ENCODE peak calls at places on chromosome 14, in seven cellular contexts. One of them, this sample, is unnamed.

GRCh38 chr14:76920572-76921175 is 94.5 kb downstream of the LRRC74A start:
- DNase-seq in left lung: no peak
- DNase-seq in OCI-LY7: no peak
- DNase-seq in AG10803: peak; percentile 38
- DNase-seq in HL-60: no peak
- DNase-seq in cardiac muscle cell: no peak
- DNase-seq in mammary epithelial cell: no peak
- DNase-seq in this sample: no peak

GRCh38 chr14:100654025-100654813 is 67.0 kb upstream of the BEGAIN start:
- DNase-seq in left lung: no peak
- DNase-seq in OCI-LY7: no peak
- DNase-seq in AG10803: no peak
- DNase-seq in HL-60: no peak
- DNase-seq in cardiac muscle cell: no peak
- DNase-seq in mammary epithelial cell: no peak
- DNase-seq in this sample: no peak

GRCh38 chr14:51828017-51828797 is 32.2 kb upstream of the GNG2 start:
- DNase-seq in left lung: peak; percentile 87
- DNase-seq in OCI-LY7: peak; percentile 31
- DNase-seq in AG10803: peak; percentile 61
- DNase-seq in HL-60: peak; percentile 95
- DNase-seq in cardiac muscle cell: no peak
- DNase-seq in mammary epithelial cell: peak; percentile 91
- DNase-seq in this sample: no peak

GRCh38 chr14:57865450-57866198 is at the start of gene SLC35F4:
- DNase-seq in left lung: peak; percentile 72
- DNase-seq in OCI-LY7: no peak
- DNase-seq in AG10803: no peak
- DNase-seq in HL-60: no peak
- DNase-seq in cardiac muscle cell: peak; percentile 88
- DNase-seq in mammary epithelial cell: peak; percentile 13
- DNase-seq in this sample: no peak

GRCh38 chr14:53516261-53516774 is 363.2 kb upstream of the DDHD1 start:
- DNase-seq in left lung: no peak
- DNase-seq in OCI-LY7: no peak
- DNase-seq in AG10803: peak; percentile 95
- DNase-seq in HL-60: no peak
- DNase-seq in cardiac muscle cell: no peak
- DNase-seq in mammary epithelial cell: no peak
- DNase-seq in this sample: no peak

GRCh38 chr14:98599082-98599481 is 672.9 kb downstream of the BCL11B start:
- DNase-seq in left lung: no peak
- DNase-seq in OCI-LY7: no peak
- DNase-seq in AG10803: no peak
- DNase-seq in HL-60: no peak
- DNase-seq in cardiac muscle cell: no peak
- DNase-seq in mammary epithelial cell: no peak
- DNase-seq in this sample: no peak

GRCh38 chr14:92963301-92964123 is 40.6 kb downstream of the CHGA start:
- DNase-seq in left lung: no peak
- DNase-seq in OCI-LY7: no peak
- DNase-seq in AG10803: no peak
- DNase-seq in HL-60: no peak
- DNase-seq in cardiac muscle cell: no peak
- DNase-seq in mammary epithelial cell: no peak
- DNase-seq in this sample: no peak

GRCh38 chr14:69532561-69533335 is 41.9 kb downstream of the CCDC177 start:
- DNase-seq in left lung: no peak
- DNase-seq in OCI-LY7: no peak
- DNase-seq in AG10803: no peak
- DNase-seq in HL-60: no peak
- DNase-seq in cardiac muscle cell: no peak
- DNase-seq in mammary epithelial cell: peak; percentile 22
- DNase-seq in this sample: no peak

GRCh38 chr14:50839048-50839447 is 8.1 kb upstream of the NIN start:
- DNase-seq in left lung: no peak
- DNase-seq in OCI-LY7: no peak
- DNase-seq in AG10803: no peak
- DNase-seq in HL-60: no peak
- DNase-seq in cardiac muscle cell: no peak
- DNase-seq in mammary epithelial cell: peak; percentile 54
- DNase-seq in this sample: no peak

DNA sequence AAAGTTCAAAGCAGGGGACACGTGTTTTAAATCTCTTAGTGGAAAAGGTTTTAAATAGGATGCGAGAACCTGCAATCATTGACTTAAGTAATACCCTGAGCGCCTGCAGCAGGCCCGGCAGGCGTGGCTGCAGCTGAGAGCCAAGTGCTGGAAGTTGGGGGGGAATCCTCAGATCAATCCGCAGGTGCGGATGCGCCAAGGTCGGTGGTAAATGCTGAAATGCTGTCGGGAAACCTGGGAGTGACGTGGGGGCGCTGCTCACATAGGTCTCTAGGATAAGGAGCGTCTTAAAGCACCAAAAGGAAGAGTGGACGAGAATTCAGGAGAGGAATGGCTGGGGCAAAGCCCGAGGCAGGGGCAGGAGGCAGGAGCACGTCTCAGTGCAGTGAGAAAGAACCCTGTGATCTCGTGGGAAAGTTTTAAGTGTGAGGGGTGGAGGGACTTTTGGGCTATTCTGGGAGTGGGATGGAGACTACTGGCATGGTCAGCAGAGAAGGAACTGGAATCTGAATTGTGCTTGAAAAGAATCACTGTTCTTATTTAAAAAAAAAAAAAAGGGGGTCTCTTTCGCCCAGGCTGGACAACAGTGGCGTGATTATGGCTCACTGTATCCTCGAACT is 883 bp upstream of the CDCA4 start:
- DNase-seq in left lung: no peak
- DNase-seq in OCI-LY7: peak; percentile 64
- DNase-seq in AG10803: peak; percentile 30
- DNase-seq in HL-60: peak; percentile 61
- DNase-seq in cardiac muscle cell: peak; percentile 58
- DNase-seq in mammary epithelial cell: peak; percentile 51
- DNase-seq in this sample: no peak
- TF ChIP-seq CTCF in left lung: no peak
- TF ChIP-seq CTCF in OCI-LY7: peak; percentile 80
- TF ChIP-seq CTCF in AG10803: no peak
- TF ChIP-seq CTCF in HL-60: no peak
- TF ChIP-seq CTCF in cardiac muscle cell: peak; percentile 12
- TF ChIP-seq CTCF in mammary epithelial cell: peak; percentile 14
- TF ChIP-seq CTCF in this sample: peak; percentile 28

GRCh38 chr14:32166029-32166428 is 35.8 kb upstream of the RNU6-7 start:
- DNase-seq in left lung: no peak
- DNase-seq in OCI-LY7: peak; percentile 13
- DNase-seq in AG10803: no peak
- DNase-seq in HL-60: no peak
- DNase-seq in cardiac muscle cell: no peak
- DNase-seq in mammary epithelial cell: no peak
- DNase-seq in this sample: no peak
- H3K4me3 ChIP-seq in left lung: no peak overlapping the region
- H3K4me3 ChIP-seq in OCI-LY7: no peak overlapping the region
- H3K4me3 ChIP-seq in AG10803: no peak overlapping the region
- H3K4me3 ChIP-seq in HL-60: no peak overlapping the region
- H3K4me3 ChIP-seq in cardiac muscle cell: no peak overlapping the region
- H3K4me3 ChIP-seq in mammary epithelial cell: no peak overlapping the region
- H3K4me3 ChIP-seq in this sample: no peak overlapping the region

GRCh38 chr14:63182967-63183366 is 21.3 kb upstream of the RHOJ start:
- DNase-seq in left lung: no peak
- DNase-seq in OCI-LY7: no peak
- DNase-seq in AG10803: no peak
- DNase-seq in HL-60: no peak
- DNase-seq in cardiac muscle cell: no peak
- DNase-seq in mammary epithelial cell: no peak
- DNase-seq in this sample: no peak
- TF ChIP-seq CTCF in left lung: no peak
- TF ChIP-seq CTCF in OCI-LY7: no peak
- TF ChIP-seq CTCF in AG10803: no peak
- TF ChIP-seq CTCF in HL-60: no peak
- TF ChIP-seq CTCF in cardiac muscle cell: no peak
- TF ChIP-seq CTCF in mammary epithelial cell: no peak
- TF ChIP-seq CTCF in this sample: no peak

DNA sequence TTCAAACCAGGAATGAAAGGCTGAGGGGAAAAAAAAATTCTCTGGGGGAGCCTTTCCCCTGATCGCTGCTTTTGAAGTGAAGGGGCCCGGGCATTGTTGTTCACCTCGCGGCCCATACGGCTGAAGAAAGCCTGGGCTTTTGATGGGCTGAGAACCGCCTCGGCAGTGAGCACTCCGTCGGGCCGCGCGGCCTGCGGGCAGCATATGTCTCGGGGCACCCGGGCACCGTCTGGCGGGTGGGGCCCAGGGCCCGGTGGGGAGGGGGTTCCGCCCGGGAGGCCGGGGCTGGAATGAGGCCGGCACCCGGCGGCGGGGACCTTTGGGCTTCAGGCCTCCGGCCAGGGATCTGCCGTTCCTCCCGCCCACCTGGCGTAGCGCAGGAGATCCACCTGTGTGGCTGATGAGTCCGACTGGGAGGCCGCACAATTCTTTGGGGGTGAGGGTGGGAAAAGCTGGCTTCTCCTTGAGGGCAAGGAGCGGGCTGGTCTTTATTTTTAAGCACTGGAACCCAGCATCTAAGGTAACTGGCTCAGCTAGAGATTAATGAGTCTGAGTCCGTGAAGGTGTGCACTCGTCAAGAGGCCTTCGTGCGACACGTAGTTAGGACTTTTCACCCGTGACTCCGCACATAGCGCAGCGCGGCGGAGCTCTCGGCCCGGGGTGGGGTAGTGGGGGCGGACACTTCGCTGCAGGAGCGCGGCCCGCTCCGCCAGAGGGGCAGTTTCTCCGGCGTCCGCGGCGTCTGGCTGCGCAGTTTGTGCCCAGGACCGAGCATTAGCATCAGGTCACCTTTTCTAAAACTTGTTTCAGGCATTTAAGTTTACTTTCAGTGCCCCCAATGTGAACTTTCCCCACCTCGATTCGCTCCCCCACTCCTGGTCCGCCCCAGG is 10.6 kb downstream of the FOXA1 start:
- DNase-seq in left lung: no peak
- DNase-seq in OCI-LY7: no peak
- DNase-seq in AG10803: no peak
- DNase-seq in HL-60: no peak
- DNase-seq in cardiac muscle cell: no peak
- DNase-seq in mammary epithelial cell: no peak
- DNase-seq in this sample: no peak
- H3K4me3 ChIP-seq in left lung: peak overlapping the region; percentile 39
- H3K4me3 ChIP-seq in OCI-LY7: no peak overlapping the region
- H3K4me3 ChIP-seq in AG10803: no peak overlapping the region
- H3K4me3 ChIP-seq in HL-60: no peak overlapping the region
- H3K4me3 ChIP-seq in cardiac muscle cell: no peak overlapping the region
- H3K4me3 ChIP-seq in mammary epithelial cell: no peak overlapping the region
- H3K4me3 ChIP-seq in this sample: no peak overlapping the region

DNA sequence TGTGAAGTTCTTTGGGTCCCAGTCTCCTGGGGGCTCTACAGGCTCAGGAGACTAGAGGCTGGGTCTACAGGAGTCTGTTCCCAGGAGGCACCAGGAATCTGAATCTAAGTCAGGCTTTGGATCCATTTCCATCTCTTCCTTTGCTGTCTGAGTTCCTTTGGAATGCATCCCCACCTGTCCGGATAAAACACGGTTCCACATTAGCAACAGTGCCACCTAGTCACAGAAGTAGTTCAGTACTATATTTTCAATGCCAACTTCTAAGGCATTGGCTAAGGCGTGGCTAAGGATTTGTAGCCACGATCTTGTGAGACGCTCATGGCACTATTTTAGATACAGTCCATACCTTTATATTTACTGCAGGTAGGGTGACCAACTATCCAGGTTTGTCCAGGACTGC is 15.1 kb downstream of the ZC2HC1C start:
- DNase-seq in left lung: no peak
- DNase-seq in OCI-LY7: no peak
- DNase-seq in AG10803: no peak
- DNase-seq in HL-60: no peak
- DNase-seq in cardiac muscle cell: no peak
- DNase-seq in mammary epithelial cell: peak; percentile 56
- DNase-seq in this sample: no peak
- TF ChIP-seq CTCF in left lung: no peak
- TF ChIP-seq CTCF in OCI-LY7: peak; percentile 36
- TF ChIP-seq CTCF in AG10803: no peak
- TF ChIP-seq CTCF in HL-60: no peak
- TF ChIP-seq CTCF in cardiac muscle cell: no peak
- TF ChIP-seq CTCF in mammary epithelial cell: peak; percentile 45
- TF ChIP-seq CTCF in this sample: no peak

GRCh38 chr14:39988939-39989338 is 556.7 kb upstream of the FBXO33 start:
- DNase-seq in left lung: no peak
- DNase-seq in OCI-LY7: peak; percentile 61
- DNase-seq in AG10803: no peak
- DNase-seq in HL-60: no peak
- DNase-seq in cardiac muscle cell: peak; percentile 49
- DNase-seq in mammary epithelial cell: no peak
- DNase-seq in this sample: no peak
- H3K4me3 ChIP-seq in left lung: no peak overlapping the region
- H3K4me3 ChIP-seq in OCI-LY7: no peak overlapping the region
- H3K4me3 ChIP-seq in AG10803: no peak overlapping the region
- H3K4me3 ChIP-seq in HL-60: no peak overlapping the region
- H3K4me3 ChIP-seq in cardiac muscle cell: no peak overlapping the region
- H3K4me3 ChIP-seq in mammary epithelial cell: no peak overlapping the region
- H3K4me3 ChIP-seq in this sample: no peak overlapping the region

This sample was measured in GM12864.